ENCODE peak calls at places on chromosomes 6 and 20, in five cellular contexts. W, C, I, U and M are unnamed samples.

GRCh38 chr6:130694617-130695016 is 132.6 kb upstream of the SMLR1 start:
- DNase-seq in C (peak; percentile 43), W (no peak), I (no peak), U (no peak), M (no peak)

GRCh38 chr6:27517928-27518787 is 45.3 kb upstream of the ZNF184 start:
- DNase-seq in I (no peak), W (no peak), U (no peak), C (peak; percentile 51), M (no peak)

GRCh38 chr20:7371518-7372158 is 568.6 kb downstream of the HAO1 start:
- DNase-seq in I (no peak), W (no peak), C (no peak), U (no peak), M (no peak)

GRCh38 chr20:7765221-7765620 is 175.0 kb downstream of the HAO1 start:
- DNase-seq in I (no peak), W (no peak), C (no peak), U (no peak), M (no peak)

GRCh38 chr6:111521497-111522275 is 38.7 kb upstream of the REV3L start:
- DNase-seq in U (no peak), W (no peak), I (no peak), C (peak; percentile 34), M (no peak)

GRCh38 chr6:15620616-15621015 is 42.2 kb downstream of the DTNBP1 start:
- DNase-seq in I (no peak), C (no peak), W (no peak), U (peak; percentile 44), M (no peak)

GRCh38 chr20:8095648-8096572 is 36.2 kb upstream of the PLCB1 start:
- DNase-seq in W (no peak), C (peak; percentile 80), I (no peak), U (no peak), M (no peak)

GRCh38 chr6:7561153-7561964 is 19.9 kb downstream of the DSP start:
- DNase-seq in U (no peak), I (no peak), W (no peak), C (peak; percentile 51), M (peak; percentile 18)

GRCh38 chr6:163667372-163668060 is 253.0 kb downstream of the QKI start:
- DNase-seq in W (no peak), I (peak; percentile 11), C (peak; percentile 7), U (no peak), M (no peak)

GRCh38 chr6:121441477-121441876 is 6.0 kb downstream of the GJA1 start:
- DNase-seq in I (no peak), C (no peak), U (no peak), W (no peak), M (no peak)

DNA sequence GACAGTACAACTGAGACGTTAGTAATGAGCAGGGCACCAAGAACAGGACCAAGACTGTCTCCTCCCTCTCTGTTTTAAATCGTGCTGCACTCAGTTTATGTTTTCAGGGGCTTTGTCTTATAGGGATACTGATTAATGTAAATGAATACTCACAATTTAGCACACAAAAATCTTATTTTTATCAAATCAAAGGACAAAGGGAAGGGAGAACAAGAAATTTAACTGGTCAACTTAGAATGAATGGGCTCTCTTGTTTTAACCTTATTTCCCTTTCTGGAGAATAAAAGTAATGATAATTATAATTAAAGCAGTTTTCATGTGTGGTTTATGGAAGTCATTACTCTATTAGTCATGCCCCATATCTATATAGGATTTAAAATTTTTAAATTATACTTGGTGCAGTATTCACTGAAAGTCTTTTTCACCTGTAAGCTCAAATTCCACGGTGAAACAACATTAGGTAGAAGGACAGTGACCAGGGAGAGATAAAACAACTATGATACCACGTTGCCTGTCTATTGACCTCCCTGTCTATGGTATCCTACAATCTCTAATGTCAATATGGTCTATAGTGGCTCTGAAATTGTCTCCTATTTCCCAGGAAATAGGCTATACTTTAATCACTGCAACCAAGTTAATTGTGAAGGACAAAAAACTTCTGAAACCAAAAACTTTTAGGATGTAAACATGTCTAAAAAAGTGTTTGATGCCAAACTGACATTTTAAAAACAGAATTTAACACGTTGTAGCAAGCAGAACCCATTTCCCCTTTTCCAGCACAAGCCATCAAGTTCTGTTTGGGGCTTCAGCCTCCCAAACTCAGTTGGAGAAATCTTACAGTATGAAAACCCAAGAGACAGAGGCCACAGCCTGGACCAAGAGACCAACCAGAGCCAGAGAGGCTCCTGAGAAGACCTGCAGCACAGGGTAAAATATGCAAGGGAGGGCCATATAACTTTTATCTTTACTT is 15.0 kb downstream of the ELOVL5 start:
- DNase-seq in U (no peak), I (no peak), C (no peak), W (no peak), M (no peak)
- H3K36me3 ChIP-seq in U (peaks cover 12% of the 10 kb centered on the region), I (no peaks in the 10 kb centered on the region), C (no peaks in the 10 kb centered on the region), W (no peaks in the 10 kb centered on the region), M (no peaks in the 10 kb centered on the region)

DNA sequence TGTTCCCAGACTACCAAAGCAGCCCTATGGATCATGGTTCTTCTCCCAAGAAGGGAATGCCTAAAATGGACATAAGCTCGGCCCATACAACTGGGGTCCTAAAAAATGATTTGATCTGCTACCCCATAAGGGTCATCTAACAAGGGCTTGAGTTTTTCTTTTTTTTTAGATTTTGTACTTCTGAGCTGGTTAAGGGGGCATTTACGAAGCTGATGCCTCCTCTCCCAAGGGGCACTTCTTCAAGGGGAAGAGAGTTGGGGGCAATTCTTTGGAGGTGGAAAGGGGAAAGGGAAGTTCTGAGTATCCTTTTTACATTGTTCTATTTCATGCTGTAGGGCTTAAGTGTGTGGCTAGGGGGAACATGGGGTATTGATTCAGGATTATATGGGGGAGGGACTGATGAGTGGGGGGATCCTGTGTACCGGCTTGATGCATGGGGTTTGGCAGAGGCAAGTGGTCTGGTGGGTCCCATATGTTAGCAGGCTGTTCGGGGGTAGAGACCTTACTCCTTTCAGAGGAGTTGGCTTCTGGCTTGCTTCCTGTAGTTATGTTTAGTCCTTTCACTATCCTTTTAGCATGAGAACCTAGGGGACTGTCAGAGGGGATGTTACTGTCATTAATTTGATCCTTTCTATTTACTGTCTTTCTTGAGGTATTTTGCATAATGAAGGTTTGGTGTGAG is 8.1 kb upstream of the ZNFX1 start:
- DNase-seq in C (no peak), W (no peak), I (no peak), U (peak; percentile 55), M (no peak)
- H3K4me3 ChIP-seq in C (peak overlapping the region; percentile 96), W (no peak overlapping the region), I (no peak overlapping the region), U (peak overlapping the region; percentile 98), M (no peak overlapping the region)

DNA sequence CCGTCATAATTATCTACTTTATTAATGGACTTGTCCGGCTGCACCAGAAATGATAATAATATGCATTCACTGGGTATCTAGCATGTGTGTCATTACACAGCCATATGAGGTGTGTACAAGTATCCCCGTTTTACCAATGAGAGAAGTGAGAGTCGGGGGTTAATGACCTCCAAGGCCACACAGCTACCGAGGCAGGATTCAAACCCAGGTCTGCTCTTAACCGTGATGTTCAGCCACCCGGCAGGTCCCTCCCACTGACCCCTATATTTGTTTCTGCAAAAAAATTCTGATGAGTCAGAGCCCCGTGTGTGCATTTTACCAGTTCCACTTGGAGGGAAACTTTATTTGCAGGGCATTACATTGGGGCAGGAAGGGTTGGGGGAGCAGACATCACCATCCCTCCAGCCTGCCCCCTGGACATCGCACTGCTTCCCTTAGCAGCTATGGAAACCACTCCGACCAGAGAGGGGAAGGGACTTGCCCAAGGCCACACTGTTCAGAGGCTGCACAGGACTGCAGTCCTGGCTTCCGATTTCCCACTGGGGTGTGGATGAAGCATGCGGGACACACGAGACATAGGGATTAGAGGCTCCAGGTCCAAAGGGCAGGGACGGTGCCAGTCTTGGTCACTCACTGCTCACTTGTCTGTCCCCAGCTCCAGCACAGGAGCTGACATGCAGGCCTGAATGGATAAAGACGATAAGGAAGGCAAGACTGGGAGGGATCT is 10.1 kb upstream of the SRC start:
- DNase-seq in I (no peak), C (peak; percentile 40), U (no peak), W (no peak), M (no peak)
- H3K4me1 ChIP-seq in I (peaks cover 11% of the 10 kb centered on the region), C (peaks cover 13% of the 10 kb centered on the region), U (peaks cover 4% of the 10 kb centered on the region), W (no peaks in the 10 kb centered on the region), M (no peaks in the 10 kb centered on the region)

DNA sequence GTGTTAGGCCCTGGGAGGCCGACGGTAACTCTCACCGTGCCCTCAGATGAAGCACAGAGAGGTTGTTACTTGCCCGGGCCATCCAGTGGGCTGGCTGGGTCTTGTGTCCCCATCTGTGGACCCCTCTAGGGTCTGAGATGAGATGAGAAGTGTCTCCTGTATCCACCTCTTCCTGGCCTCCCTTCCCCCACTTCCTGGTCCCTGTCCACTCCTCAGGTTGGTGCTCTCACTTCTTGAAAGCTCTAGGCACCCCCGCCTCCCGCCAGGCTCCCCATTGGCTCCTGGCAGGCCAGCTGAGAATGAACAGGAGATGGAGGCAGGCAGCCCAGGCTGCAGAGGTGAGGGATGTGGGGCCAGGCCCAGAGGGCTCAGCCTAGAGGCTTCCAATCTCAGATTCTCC is 1.5 kb downstream of the MMP24OS start:
- DNase-seq in I (no peak), C (peak; percentile 15), W (no peak), U (no peak), M (no peak)
- H3K36me3 ChIP-seq in I (peaks cover 20% of the 10 kb centered on the region), C (peaks cover 9% of the 10 kb centered on the region), W (peaks cover 60% of the 10 kb centered on the region), U (peaks cover 41% of the 10 kb centered on the region), M (peaks cover 80% of the 10 kb centered on the region)

GRCh38 chr20:53191957-53192356 is 219.8 kb downstream of the TSHZ2 start:
- DNase-seq in I (no peak), U (no peak), C (no peak), W (no peak), M (no peak)
- H3K4me3 ChIP-seq in I (no peak overlapping the region), U (no peak overlapping the region), C (no peak overlapping the region), W (no peak overlapping the region), M (no peak overlapping the region)